ENCODE peak calls at places on chromosomes 13 and 19, in seven cellular contexts. One of them, this sample, is unnamed.

GRCh38 chr19:8641908-8642547 is 11.6 kb downstream of the NFILZ start:
- DNase-seq in activated naive CD4-positive, alpha-beta T cell: no peak
- DNase-seq in NCI-H2081: no peak
- DNase-seq in progenitor cell of endocrine pancreas: no peak
- DNase-seq in NCI-H1105: peak; percentile 5
- DNase-seq in cardiac muscle cell: peak; percentile 79
- DNase-seq in SHP77 treated with DMSO at 0.1 percent for 48 hours: no peak
- DNase-seq in this sample: peak; percentile 14

GRCh38 chr13:73466561-73466960 is 407.8 kb downstream of the KLF5 start:
- DNase-seq in activated naive CD4-positive, alpha-beta T cell: no peak
- DNase-seq in NCI-H2081: no peak
- DNase-seq in progenitor cell of endocrine pancreas: no peak
- DNase-seq in NCI-H1105: no peak
- DNase-seq in cardiac muscle cell: no peak
- DNase-seq in SHP77 treated with DMSO at 0.1 percent for 48 hours: no peak
- DNase-seq in this sample: no peak

GRCh38 chr13:111206148-111206547 is 91.0 kb downstream of the ARHGEF7 start:
- DNase-seq in activated naive CD4-positive, alpha-beta T cell: no peak
- DNase-seq in NCI-H2081: no peak
- DNase-seq in progenitor cell of endocrine pancreas: no peak
- DNase-seq in NCI-H1105: no peak
- DNase-seq in cardiac muscle cell: no peak
- DNase-seq in SHP77 treated with DMSO at 0.1 percent for 48 hours: no peak
- DNase-seq in this sample: no peak

GRCh38 chr13:109275848-109276247 is 510.5 kb downstream of the IRS2 start:
- DNase-seq in activated naive CD4-positive, alpha-beta T cell: no peak
- DNase-seq in NCI-H2081: no peak
- DNase-seq in progenitor cell of endocrine pancreas: no peak
- DNase-seq in NCI-H1105: no peak
- DNase-seq in cardiac muscle cell: no peak
- DNase-seq in SHP77 treated with DMSO at 0.1 percent for 48 hours: no peak
- DNase-seq in this sample: no peak

GRCh38 chr19:46426506-46427162 is 2.1 kb downstream of the PNMA8C start:
- DNase-seq in activated naive CD4-positive, alpha-beta T cell: no peak
- DNase-seq in NCI-H2081: peak; percentile 14
- DNase-seq in progenitor cell of endocrine pancreas: peak; percentile 71
- DNase-seq in NCI-H1105: peak; percentile 61
- DNase-seq in cardiac muscle cell: peak; percentile 89
- DNase-seq in SHP77 treated with DMSO at 0.1 percent for 48 hours: no peak
- DNase-seq in this sample: peak; percentile 50

GRCh38 chr19:15353908-15354307 is 21.6 kb upstream of the BRD4 start:
- DNase-seq in activated naive CD4-positive, alpha-beta T cell: no peak
- DNase-seq in NCI-H2081: no peak
- DNase-seq in progenitor cell of endocrine pancreas: no peak
- DNase-seq in NCI-H1105: no peak
- DNase-seq in cardiac muscle cell: no peak
- DNase-seq in SHP77 treated with DMSO at 0.1 percent for 48 hours: no peak
- DNase-seq in this sample: no peak

GRCh38 chr19:38452430-38453366 is 19.2 kb downstream of the RYR1 start:
- DNase-seq in activated naive CD4-positive, alpha-beta T cell: no peak
- DNase-seq in NCI-H2081: no peak
- DNase-seq in progenitor cell of endocrine pancreas: no peak
- DNase-seq in NCI-H1105: no peak
- DNase-seq in cardiac muscle cell: no peak
- DNase-seq in SHP77 treated with DMSO at 0.1 percent for 48 hours: no peak
- DNase-seq in this sample: no peak

GRCh38 chr13:39877134-39877533 is 221.7 kb downstream of the COG6 start:
- DNase-seq in activated naive CD4-positive, alpha-beta T cell: no peak
- DNase-seq in NCI-H2081: no peak
- DNase-seq in progenitor cell of endocrine pancreas: no peak
- DNase-seq in NCI-H1105: no peak
- DNase-seq in cardiac muscle cell: no peak
- DNase-seq in SHP77 treated with DMSO at 0.1 percent for 48 hours: no peak
- DNase-seq in this sample: no peak

GRCh38 chr13:112252744-112253590 is 123.2 kb upstream of the SPACA7 start:
- DNase-seq in activated naive CD4-positive, alpha-beta T cell: no peak
- DNase-seq in NCI-H2081: no peak
- DNase-seq in progenitor cell of endocrine pancreas: no peak
- DNase-seq in NCI-H1105: no peak
- DNase-seq in cardiac muscle cell: no peak
- DNase-seq in SHP77 treated with DMSO at 0.1 percent for 48 hours: no peak
- DNase-seq in this sample: no peak

GRCh38 chr19:53492153-53492552 is 24.6 kb downstream of the ZNF813 start:
- DNase-seq in activated naive CD4-positive, alpha-beta T cell: no peak
- DNase-seq in NCI-H2081: no peak
- DNase-seq in progenitor cell of endocrine pancreas: no peak
- DNase-seq in NCI-H1105: no peak
- DNase-seq in cardiac muscle cell: no peak
- DNase-seq in SHP77 treated with DMSO at 0.1 percent for 48 hours: no peak
- DNase-seq in this sample: no peak

GRCh38 chr13:44819245-44819644 is 170.0 kb downstream of the NUFIP1 start:
- DNase-seq in activated naive CD4-positive, alpha-beta T cell: no peak
- DNase-seq in NCI-H2081: no peak
- DNase-seq in progenitor cell of endocrine pancreas: no peak
- DNase-seq in NCI-H1105: no peak
- DNase-seq in cardiac muscle cell: peak; percentile 73
- DNase-seq in SHP77 treated with DMSO at 0.1 percent for 48 hours: no peak
- DNase-seq in this sample: no peak

GRCh38 chr19:11325544-11325943 is 13.9 kb downstream of the RAB3D start:
- DNase-seq in activated naive CD4-positive, alpha-beta T cell: no peak
- DNase-seq in NCI-H2081: no peak
- DNase-seq in progenitor cell of endocrine pancreas: no peak
- DNase-seq in NCI-H1105: no peak
- DNase-seq in cardiac muscle cell: no peak
- DNase-seq in SHP77 treated with DMSO at 0.1 percent for 48 hours: no peak
- DNase-seq in this sample: no peak

GRCh38 chr13:72204291-72204690 is 337.3 kb upstream of the DACH1 start:
- DNase-seq in activated naive CD4-positive, alpha-beta T cell: no peak
- DNase-seq in NCI-H2081: no peak
- DNase-seq in progenitor cell of endocrine pancreas: no peak
- DNase-seq in NCI-H1105: no peak
- DNase-seq in cardiac muscle cell: no peak
- DNase-seq in SHP77 treated with DMSO at 0.1 percent for 48 hours: no peak
- DNase-seq in this sample: no peak

GRCh38 chr13:46554971-46555370 is 2.0 kb downstream of the LRCH1 start:
- DNase-seq in activated naive CD4-positive, alpha-beta T cell: no peak
- DNase-seq in NCI-H2081: no peak
- DNase-seq in progenitor cell of endocrine pancreas: no peak
- DNase-seq in NCI-H1105: no peak
- DNase-seq in cardiac muscle cell: no peak
- DNase-seq in SHP77 treated with DMSO at 0.1 percent for 48 hours: no peak
- DNase-seq in this sample: no peak

GRCh38 chr13:64900039-64900438 is 2330.1 kb downstream of the PCDH9 start:
- DNase-seq in activated naive CD4-positive, alpha-beta T cell: no peak
- DNase-seq in NCI-H2081: no peak
- DNase-seq in progenitor cell of endocrine pancreas: no peak
- DNase-seq in NCI-H1105: no peak
- DNase-seq in cardiac muscle cell: no peak
- DNase-seq in SHP77 treated with DMSO at 0.1 percent for 48 hours: no peak
- DNase-seq in this sample: no peak

GRCh38 chr13:41515491-41516139 is 58.3 kb downstream of the RGCC start:
- DNase-seq in activated naive CD4-positive, alpha-beta T cell: no peak
- DNase-seq in NCI-H2081: no peak
- DNase-seq in progenitor cell of endocrine pancreas: no peak
- DNase-seq in NCI-H1105: no peak
- DNase-seq in cardiac muscle cell: no peak
- DNase-seq in SHP77 treated with DMSO at 0.1 percent for 48 hours: no peak
- DNase-seq in this sample: no peak

GRCh38 chr19:23286477-23286876 is 36.3 kb upstream of the ZNF724 start:
- DNase-seq in activated naive CD4-positive, alpha-beta T cell: no peak
- DNase-seq in NCI-H2081: no peak
- DNase-seq in progenitor cell of endocrine pancreas: no peak
- DNase-seq in NCI-H1105: no peak
- DNase-seq in cardiac muscle cell: no peak
- DNase-seq in SHP77 treated with DMSO at 0.1 percent for 48 hours: no peak
- DNase-seq in this sample: no peak

GRCh38 chr19:1324792-1325567 is 39.3 kb downstream of the EFNA2 start:
- DNase-seq in activated naive CD4-positive, alpha-beta T cell: peak; percentile 5
- DNase-seq in NCI-H2081: peak; percentile 39
- DNase-seq in progenitor cell of endocrine pancreas: no peak
- DNase-seq in NCI-H1105: peak; percentile 49
- DNase-seq in cardiac muscle cell: peak; percentile 84
- DNase-seq in SHP77 treated with DMSO at 0.1 percent for 48 hours: no peak
- DNase-seq in this sample: peak; percentile 13

GRCh38 chr13:72839831-72840426 is 58.0 kb downstream of the PIBF1 start:
- DNase-seq in activated naive CD4-positive, alpha-beta T cell: no peak
- DNase-seq in NCI-H2081: peak; percentile 66
- DNase-seq in progenitor cell of endocrine pancreas: peak; percentile 17
- DNase-seq in NCI-H1105: no peak
- DNase-seq in cardiac muscle cell: peak; percentile 59
- DNase-seq in SHP77 treated with DMSO at 0.1 percent for 48 hours: peak; percentile 5
- DNase-seq in this sample: peak; percentile 20

GRCh38 chr13:113639661-113640262 is 18.2 kb downstream of the ATP4B start:
- DNase-seq in activated naive CD4-positive, alpha-beta T cell: no peak
- DNase-seq in NCI-H2081: no peak
- DNase-seq in progenitor cell of endocrine pancreas: no peak
- DNase-seq in NCI-H1105: no peak
- DNase-seq in cardiac muscle cell: no peak
- DNase-seq in SHP77 treated with DMSO at 0.1 percent for 48 hours: no peak
- DNase-seq in this sample: no peak

GRCh38 chr13:107271226-107271625 is 703.3 kb upstream of the ARGLU1 start:
- DNase-seq in activated naive CD4-positive, alpha-beta T cell: no peak
- DNase-seq in NCI-H2081: peak; percentile 82
- DNase-seq in progenitor cell of endocrine pancreas: no peak
- DNase-seq in NCI-H1105: peak; percentile 52
- DNase-seq in cardiac muscle cell: peak; percentile 79
- DNase-seq in SHP77 treated with DMSO at 0.1 percent for 48 hours: peak; percentile 52
- DNase-seq in this sample: peak; percentile 7

GRCh38 chr19:33677745-33678426 is 56.1 kb downstream of the CHST8 start:
- DNase-seq in activated naive CD4-positive, alpha-beta T cell: no peak
- DNase-seq in NCI-H2081: no peak
- DNase-seq in progenitor cell of endocrine pancreas: peak; percentile 41
- DNase-seq in NCI-H1105: no peak
- DNase-seq in cardiac muscle cell: no peak
- DNase-seq in SHP77 treated with DMSO at 0.1 percent for 48 hours: no peak
- DNase-seq in this sample: no peak

GRCh38 chr19:49333426-49334288 is 1.5 kb upstream of the CD37 start:
- DNase-seq in activated naive CD4-positive, alpha-beta T cell: peak; percentile 59
- DNase-seq in NCI-H2081: no peak
- DNase-seq in progenitor cell of endocrine pancreas: no peak
- DNase-seq in NCI-H1105: no peak
- DNase-seq in cardiac muscle cell: peak; percentile 31
- DNase-seq in SHP77 treated with DMSO at 0.1 percent for 48 hours: no peak
- DNase-seq in this sample: no peak

This sample was measured in NCI-H1694 treated with DMSO at 0.1 percent for 48 hours.